ENCODE peak calls at places on chromosome 14, in four cellular contexts. One of them, this sample, is unnamed.
A peak's percentile ranks its signal among the peaks of the same experiment; 100 is the strongest.

GRCh38 chr14:80124794-80125193 is 86.5 kb downstream of the DIO2 start:
- DNase-seq in WTC11: no peak
- DNase-seq in SK-N-SH: no peak
- DNase-seq in HepG2: no peak
- DNase-seq in this sample: no peak

GRCh38 chr14:35594616-35595015 is 60.7 kb downstream of the INSM2 start:
- DNase-seq in HepG2: no peak
- DNase-seq in WTC11: no peak
- DNase-seq in SK-N-SH: no peak
- DNase-seq in this sample: no peak

GRCh38 chr14:57492859-57493258 is 798 bp downstream of the CCDC198 start:
- DNase-seq in SK-N-SH: no peak
- DNase-seq in WTC11: no peak
- DNase-seq in HepG2: peak; percentile 22
- DNase-seq in this sample: no peak

GRCh38 chr14:104925941-104926609 is 1.4 kb downstream of the PLD4 start:
- DNase-seq in SK-N-SH: no peak
- DNase-seq in WTC11: no peak
- DNase-seq in HepG2: no peak
- DNase-seq in this sample: no peak

GRCh38 chr14:75578786-75579781 is 664 bp downstream of the FLVCR2 start:
- DNase-seq in HepG2: peak; percentile 31
- DNase-seq in WTC11: peak; percentile 19
- DNase-seq in SK-N-SH: no peak
- DNase-seq in this sample: no peak

GRCh38 chr14:90439874-90440442 is 43.1 kb downstream of the CALM1 start:
- DNase-seq in WTC11: no peak
- DNase-seq in SK-N-SH: no peak
- DNase-seq in HepG2: no peak
- DNase-seq in this sample: no peak

GRCh38 chr14:77369280-77369679 is 7.6 kb downstream of the TMED8 start:
- DNase-seq in WTC11: no peak
- DNase-seq in SK-N-SH: no peak
- DNase-seq in HepG2: no peak
- DNase-seq in this sample: no peak

GRCh38 chr14:94827711-94828505 is 58.0 kb upstream of the GSC start:
- DNase-seq in WTC11: no peak
- DNase-seq in SK-N-SH: no peak
- DNase-seq in HepG2: no peak
- DNase-seq in this sample: no peak

GRCh38 chr14:41607966-41608663 is 1.4 kb downstream of the LRFN5 start:
- DNase-seq in HepG2: no peak
- DNase-seq in WTC11: peak; percentile 38
- DNase-seq in SK-N-SH: no peak
- DNase-seq in this sample: no peak

GRCh38 chr14:24911324-24912095 is 138.4 kb downstream of the STXBP6 start:
- DNase-seq in WTC11: no peak
- DNase-seq in HepG2: no peak
- DNase-seq in SK-N-SH: no peak
- DNase-seq in this sample: no peak

GRCh38 chr14:69786628-69787027 is 10.4 kb downstream of the SLC10A1 start:
- DNase-seq in WTC11: no peak
- DNase-seq in SK-N-SH: no peak
- DNase-seq in HepG2: no peak
- DNase-seq in this sample: no peak

GRCh38 chr14:105147701-105148603 is 20.6 kb downstream of the JAG2 start:
- DNase-seq in HepG2: no peak
- DNase-seq in SK-N-SH: no peak
- DNase-seq in WTC11: no peak
- DNase-seq in this sample: no peak

GRCh38 chr14:68468437-68469207 is 324.2 kb downstream of the ZFP36L1 start:
- DNase-seq in SK-N-SH: no peak
- DNase-seq in WTC11: no peak
- DNase-seq in HepG2: no peak
- DNase-seq in this sample: no peak

GRCh38 chr14:67440513-67440912 is 28.5 kb upstream of the PLEK2 start:
- DNase-seq in WTC11: no peak
- DNase-seq in SK-N-SH: no peak
- DNase-seq in HepG2: no peak
- DNase-seq in this sample: no peak

GRCh38 chr14:74437654-74438053 is 11.6 kb upstream of the SYNDIG1L start:
- DNase-seq in SK-N-SH: no peak
- DNase-seq in WTC11: no peak
- DNase-seq in HepG2: no peak
- DNase-seq in this sample: peak; percentile 6

GRCh38 chr14:94364964-94365363 is 23.4 kb downstream of the SERPINA1 start:
- DNase-seq in WTC11: no peak
- DNase-seq in HepG2: no peak
- DNase-seq in SK-N-SH: no peak
- DNase-seq in this sample: no peak

GRCh38 chr14:25411933-25412757 is 362.2 kb upstream of the STXBP6 start:
- DNase-seq in HepG2: no peak
- DNase-seq in WTC11: peak; percentile 50
- DNase-seq in SK-N-SH: no peak
- DNase-seq in this sample: peak; percentile 4

GRCh38 chr14:102094101-102094500 is 7.3 kb upstream of the HSP90AA1 start:
- DNase-seq in WTC11: no peak
- DNase-seq in HepG2: no peak
- DNase-seq in SK-N-SH: no peak
- DNase-seq in this sample: peak; percentile 81

GRCh38 chr14:32435411-32435810 is 106.3 kb downstream of the AKAP6 start:
- DNase-seq in HepG2: no peak
- DNase-seq in WTC11: no peak
- DNase-seq in SK-N-SH: no peak
- DNase-seq in this sample: no peak

GRCh38 chr14:71636076-71636475 is 296.2 kb upstream of the RGS6 start:
- DNase-seq in WTC11: no peak
- DNase-seq in SK-N-SH: no peak
- DNase-seq in HepG2: no peak
- DNase-seq in this sample: no peak

GRCh38 chr14:77542349-77543239 is 44.0 kb upstream of the ISM2 start:
- DNase-seq in WTC11: no peak
- DNase-seq in SK-N-SH: no peak
- DNase-seq in HepG2: no peak
- DNase-seq in this sample: no peak

DNA sequence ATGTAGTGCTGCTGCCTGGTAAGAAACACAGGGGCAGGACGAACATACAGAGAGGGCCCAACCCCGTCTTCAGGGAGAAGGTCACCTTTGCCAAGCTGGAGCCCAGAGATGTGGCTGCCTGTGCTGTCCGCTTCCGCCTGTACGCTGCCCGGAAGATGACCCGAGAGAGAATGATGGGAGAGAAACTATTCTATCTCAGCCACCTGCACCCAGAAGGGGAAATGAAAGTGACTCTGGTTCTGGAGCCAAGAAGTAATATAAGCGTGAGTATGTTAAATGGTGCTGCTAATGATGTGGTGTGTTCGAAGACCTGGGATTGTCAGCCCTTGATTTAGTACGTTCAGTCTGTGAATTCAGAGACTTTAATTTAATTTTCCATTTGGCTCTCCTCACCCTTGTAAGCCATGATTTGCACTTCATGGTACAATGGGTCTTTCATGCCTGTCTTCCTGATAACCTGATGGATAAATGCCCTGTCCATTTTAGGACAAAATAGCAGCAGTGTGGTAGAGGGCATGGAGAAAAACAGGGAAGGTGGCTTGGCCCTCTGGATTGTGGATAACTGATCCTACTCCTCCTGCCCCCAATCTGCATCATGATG is 318.9 kb downstream of the SNAPC1 start:
- DNase-seq in SK-N-SH: no peak
- DNase-seq in HepG2: no peak
- DNase-seq in WTC11: no peak
- DNase-seq in this sample: no peak
- TF ChIP-seq FOXJ3 in SK-N-SH: no peak
- TF ChIP-seq FOXJ3 in HepG2: no peak
- TF ChIP-seq FOXJ3 in WTC11: no peak
- TF ChIP-seq FOXJ3 in this sample: no peak

GRCh38 chr14:23097786-23098185 is 2.5 kb downstream of the C14orf119 start:
- DNase-seq in WTC11: no peak
- DNase-seq in HepG2: no peak
- DNase-seq in SK-N-SH: no peak
- DNase-seq in this sample: peak; percentile 31

GRCh38 chr14:23094666-23095195 is at the start of gene ACIN1:
- DNase-seq in HepG2: peak; percentile 95
- DNase-seq in WTC11: no peak
- DNase-seq in SK-N-SH: peak; percentile 82
- DNase-seq in this sample: peak; percentile 91

GRCh38 chr14:23093993-23094665 is 807 bp downstream of the ACIN1 start:
- DNase-seq in WTC11: peak; percentile 86
- DNase-seq in HepG2: no peak
- DNase-seq in SK-N-SH: peak; percentile 83
- DNase-seq in this sample: no peak

GRCh38 chr14:23093526-23093925 is 1.4 kb downstream of the ACIN1 start:
- DNase-seq in SK-N-SH: no peak
- DNase-seq in HepG2: no peak
- DNase-seq in WTC11: no peak
- DNase-seq in this sample: no peak

GRCh38 chr14:23095196-23096108 is at the start of gene C14orf119:
- DNase-seq in SK-N-SH: peak; percentile 97
- DNase-seq in HepG2: peak; percentile 100
- DNase-seq in WTC11: peak; percentile 100
- DNase-seq in this sample: peak; percentile 99
- TF ChIP-seq FOXJ3 in SK-N-SH: no peak
- TF ChIP-seq FOXJ3 in HepG2: no peak
- TF ChIP-seq FOXJ3 in WTC11: no peak
- TF ChIP-seq FOXJ3 in this sample: no peak

GRCh38 chr14:100428727-100429126 is 105.6 kb downstream of the SLC25A47 start:
- DNase-seq in HepG2: no peak
- DNase-seq in SK-N-SH: no peak
- DNase-seq in WTC11: no peak
- DNase-seq in this sample: no peak
- TF ChIP-seq FOXJ3 in HepG2: no peak
- TF ChIP-seq FOXJ3 in SK-N-SH: no peak
- TF ChIP-seq FOXJ3 in WTC11: no peak
- TF ChIP-seq FOXJ3 in this sample: no peak

GRCh38 chr14:51596473-51596870 is 55.2 kb upstream of the FRMD6 start:
- DNase-seq in WTC11: no peak
- DNase-seq in SK-N-SH: no peak
- DNase-seq in HepG2: no peak
- DNase-seq in this sample: no peak

GRCh38 chr14:51595831-51596472 is 55.8 kb upstream of the FRMD6 start:
- DNase-seq in SK-N-SH: no peak
- DNase-seq in HepG2: no peak
- DNase-seq in WTC11: no peak
- DNase-seq in this sample: no peak

GRCh38 chr14:51593397-51593796 is 58.3 kb upstream of the FRMD6 start:
- DNase-seq in SK-N-SH: no peak
- DNase-seq in HepG2: no peak
- DNase-seq in WTC11: no peak
- DNase-seq in this sample: no peak

GRCh38 chr14:51600658-51601057 is 51.1 kb upstream of the FRMD6 start:
- DNase-seq in SK-N-SH: no peak
- DNase-seq in HepG2: no peak
- DNase-seq in WTC11: no peak
- DNase-seq in this sample: no peak

GRCh38 chr14:51597511-51597920 is 54.2 kb upstream of the FRMD6 start:
- DNase-seq in SK-N-SH: no peak
- DNase-seq in HepG2: no peak
- DNase-seq in WTC11: no peak
- DNase-seq in this sample: no peak
- TF ChIP-seq FOXJ3 in SK-N-SH: no peak
- TF ChIP-seq FOXJ3 in HepG2: no peak
- TF ChIP-seq FOXJ3 in WTC11: no peak
- TF ChIP-seq FOXJ3 in this sample: no peak

GRCh38 chr14:96906434-96906833 is 109.3 kb downstream of the VRK1 start:
- DNase-seq in SK-N-SH: no peak
- DNase-seq in WTC11: no peak
- DNase-seq in HepG2: no peak
- DNase-seq in this sample: no peak
- TF ChIP-seq FOXJ3 in SK-N-SH: no peak
- TF ChIP-seq FOXJ3 in WTC11: no peak
- TF ChIP-seq FOXJ3 in HepG2: no peak
- TF ChIP-seq FOXJ3 in this sample: no peak

GRCh38 chr14:44151120-44151519 is 356.0 kb downstream of the FSCB start:
- DNase-seq in HepG2: no peak
- DNase-seq in SK-N-SH: no peak
- DNase-seq in WTC11: no peak
- DNase-seq in this sample: no peak
- TF ChIP-seq FOXJ3 in HepG2: no peak
- TF ChIP-seq FOXJ3 in SK-N-SH: no peak
- TF ChIP-seq FOXJ3 in WTC11: no peak
- TF ChIP-seq FOXJ3 in this sample: no peak

GRCh38 chr14:53670701-53671100 is 285.9 kb downstream of the BMP4 start:
- DNase-seq in SK-N-SH: no peak
- DNase-seq in HepG2: peak; percentile 3
- DNase-seq in WTC11: no peak
- DNase-seq in this sample: no peak
- TF ChIP-seq FOXJ3 in SK-N-SH: no peak
- TF ChIP-seq FOXJ3 in HepG2: no peak
- TF ChIP-seq FOXJ3 in WTC11: no peak
- TF ChIP-seq FOXJ3 in this sample: no peak

GRCh38 chr14:100250732-100251465 is 12.0 kb downstream of the YY1 start:
- DNase-seq in WTC11: no peak
- DNase-seq in HepG2: no peak
- DNase-seq in SK-N-SH: no peak
- DNase-seq in this sample: no peak

GRCh38 chr14:100252684-100253083 is 13.7 kb downstream of the YY1 start:
- DNase-seq in WTC11: no peak
- DNase-seq in HepG2: no peak
- DNase-seq in SK-N-SH: no peak
- DNase-seq in this sample: no peak

GRCh38 chr14:100246136-100246535 is 7.2 kb downstream of the YY1 start:
- DNase-seq in HepG2: no peak
- DNase-seq in WTC11: no peak
- DNase-seq in SK-N-SH: peak; percentile 29
- DNase-seq in this sample: no peak

GRCh38 chr14:100241279-100241678 is 2.3 kb downstream of the YY1 start:
- DNase-seq in WTC11: no peak
- DNase-seq in HepG2: no peak
- DNase-seq in SK-N-SH: no peak
- DNase-seq in this sample: no peak

GRCh38 chr14:100246809-100247428 is 8.0 kb downstream of the YY1 start:
- DNase-seq in HepG2: peak; percentile 77
- DNase-seq in WTC11: no peak
- DNase-seq in SK-N-SH: peak; percentile 74
- DNase-seq in this sample: peak; percentile 69
- TF ChIP-seq FOXJ3 in HepG2: no peak
- TF ChIP-seq FOXJ3 in WTC11: no peak
- TF ChIP-seq FOXJ3 in SK-N-SH: no peak
- TF ChIP-seq FOXJ3 in this sample: no peak

DNA sequence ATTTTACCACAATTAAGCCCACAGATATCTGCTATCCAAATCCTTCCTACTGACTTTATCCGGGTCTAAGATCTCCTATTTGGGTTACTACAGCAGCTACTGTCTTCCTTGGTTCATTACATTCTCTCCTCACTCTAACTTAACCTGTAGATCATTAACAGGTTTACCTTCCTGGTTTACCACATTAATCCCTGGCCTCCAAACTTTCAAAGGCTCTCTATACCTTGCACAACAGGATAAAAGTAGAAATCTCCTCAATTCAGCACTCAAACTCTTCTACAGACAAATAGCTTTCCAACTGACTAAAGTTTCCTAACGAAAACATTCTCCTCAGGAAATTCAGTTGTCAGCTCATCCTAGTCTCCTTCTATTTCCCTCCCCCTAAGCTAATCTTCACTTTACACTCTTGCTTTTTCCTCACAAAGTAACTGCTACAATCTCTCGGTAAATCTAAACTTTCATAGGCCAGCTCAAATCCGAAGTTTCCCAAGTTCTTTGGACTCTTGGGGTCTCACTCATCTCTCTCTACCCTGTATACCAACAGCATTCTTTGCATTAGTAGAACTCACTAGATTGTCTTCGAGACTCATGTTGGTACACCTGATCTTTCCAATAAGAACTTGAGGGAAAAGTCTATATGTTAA is 2.7 kb downstream of the BTBD7 start:
- DNase-seq in WTC11: no peak
- DNase-seq in HepG2: peak; percentile 69
- DNase-seq in SK-N-SH: no peak
- DNase-seq in this sample: peak; percentile 15
- TF ChIP-seq FOXJ3 in WTC11: no peak
- TF ChIP-seq FOXJ3 in HepG2: no peak
- TF ChIP-seq FOXJ3 in SK-N-SH: no peak
- TF ChIP-seq FOXJ3 in this sample: no peak

This sample was measured in K562.